ENCODE peak calls at places on chromosomes 13 and 19, in nine cellular contexts. R is GM12892; X is SW480; J is ELR; P is type B pancreatic cell; U is ovary; D is H9; Y is activated CD8-positive, alpha-beta memory T cell treated with anti-CD3 and anti-CD28 coated beads for 1 hour; S is GM04504. O is an unnamed sample.

GRCh38 chr19:13441810-13442512 is 64.3 kb downstream of the CACNA1A start:
- DNase-seq in R (peak), X (peak), J (peak), P (peak), U (peak), D (peak), Y (peak), S (peak), O (peak)

GRCh38 chr13:97233499-97233898 is 11.4 kb downstream of the MBNL2 start:
- DNase-seq in R (no peak), X (peak), J (no peak), P (no peak), U (no peak), D (no peak), Y (no peak), S (no peak), O (peak)

GRCh38 chr13:18212873-18213272 is 968.8 kb downstream of the TUBA3C start:
- DNase-seq in R (no peak), X (no peak), J (no peak), P (no peak), U (no peak), D (no peak), Y (no peak), S (no peak), O (no peak)

GRCh38 chr13:26460652-26461051 is 96.8 kb upstream of the WASF3 start:
- DNase-seq in R (no peak), X (no peak), J (no peak), P (no peak), U (peak), D (no peak), Y (no peak), S (no peak), O (no peak)

GRCh38 chr13:20721058-20721453 is 17.6 kb downstream of the IL17D start:
- DNase-seq in R (no peak), X (no peak), J (no peak), P (no peak), U (no peak), D (no peak), Y (no peak), S (no peak), O (no peak)

GRCh38 chr19:11692127-11692790 is 46.5 kb downstream of the ZNF823 start:
- DNase-seq in R (no peak), X (no peak), J (no peak), P (no peak), U (no peak), D (no peak), Y (no peak), S (no peak), O (no peak)

GRCh38 chr13:45206340-45206739 is 5.5 kb upstream of the KCTD4 start:
- DNase-seq in R (no peak), X (peak), J (peak), P (no peak), U (no peak), D (no peak), Y (no peak), S (peak), O (no peak)

GRCh38 chr19:7751157-7751783 is 3.9 kb upstream of the CD209 start:
- DNase-seq in R (no peak), X (peak), J (peak), P (no peak), U (no peak), D (no peak), Y (no peak), S (no peak), O (no peak)

GRCh38 chr13:110559429-110559943 is 2.0 kb downstream of the RAB20 start:
- DNase-seq in R (no peak), X (no peak), J (peak), P (no peak), U (peak), D (no peak), Y (no peak), S (peak), O (no peak)

GRCh38 chr13:43360196-43360595 is 336.8 kb downstream of the DNAJC15 start:
- DNase-seq in R (no peak), X (no peak), J (no peak), P (no peak), U (no peak), D (no peak), Y (no peak), S (no peak), O (no peak)

GRCh38 chr13:33544308-33544707 is 258.8 kb upstream of the STARD13 start:
- DNase-seq in R (no peak), X (no peak), J (no peak), P (no peak), U (no peak), D (no peak), Y (no peak), S (no peak), O (no peak)

GRCh38 chr13:80313668-80314278 is 27.2 kb downstream of the SPRY2 start:
- DNase-seq in R (no peak), X (no peak), J (no peak), P (no peak), U (no peak), D (no peak), Y (no peak), S (no peak), O (no peak)

GRCh38 chr13:30074955-30075614 is 224.7 kb upstream of the UBL3 start:
- DNase-seq in R (no peak), X (no peak), J (no peak), P (no peak), U (no peak), D (no peak), Y (no peak), S (no peak), O (no peak)

GRCh38 chr13:90238433-90238832 is 1109.1 kb upstream of the MIR17HG start:
- DNase-seq in R (no peak), X (no peak), J (peak), P (no peak), U (no peak), D (peak), Y (no peak), S (no peak), O (peak)

GRCh38 chr13:46339035-46339666 is 47.9 kb downstream of the RUBCNL start:
- DNase-seq in R (no peak), X (no peak), J (peak), P (no peak), U (no peak), D (no peak), Y (no peak), S (no peak), O (no peak)

O was measured in neural progenitor cell.